ENCODE peak calls at places on chromosome 18, in four cellular contexts. U is OCI-LY7, Q is neural progenitor cell, G is PC-3. O is an unnamed sample.

GRCh38 chr18:5276947-5277346 is 18.6 kb downstream of the ZBTB14 start:
- DNase-seq in U (no peak), Q (peak), G (no peak), O (no peak)

GRCh38 chr18:46632401-46633089 is 24.5 kb downstream of the LOXHD1 start:
- DNase-seq in U (no peak), Q (no peak), G (peak), O (no peak)

GRCh38 chr18:52288403-52289004 is 51.5 kb upstream of the DCC start:
- DNase-seq in U (peak), Q (peak), G (peak), O (peak)

GRCh38 chr18:6203791-6204190 is 210.9 kb downstream of the L3MBTL4 start:
- DNase-seq in U (no peak), Q (no peak), G (no peak), O (no peak)

GRCh38 chr18:28112056-28112470 is 64.9 kb downstream of the CDH2 start:
- DNase-seq in U (no peak), Q (no peak), G (peak), O (peak)

GRCh38 chr18:56803076-56803475 is 151.9 kb downstream of the WDR7 start:
- DNase-seq in U (no peak), Q (no peak), G (no peak), O (no peak)

GRCh38 chr18:49494660-49495059 is 7.6 kb upstream of the C18orf32 start:
- DNase-seq in U (no peak), Q (no peak), G (no peak), O (no peak)

GRCh38 chr18:53698907-53699306 is 525.6 kb downstream of the MBD2 start:
- DNase-seq in U (peak), Q (peak), G (peak), O (peak)

GRCh38 chr18:74551936-74552555 is 17.7 kb downstream of the CNDP1 start:
- DNase-seq in U (peak), Q (peak), G (peak), O (peak)

GRCh38 chr18:56458770-56459450 is 179.5 kb downstream of the TXNL1 start:
- DNase-seq in U (no peak), Q (no peak), G (no peak), O (no peak)

GRCh38 chr18:48831802-48832201 is 119.0 kb downstream of the SMAD7 start:
- DNase-seq in U (no peak), Q (no peak), G (no peak), O (no peak)

GRCh38 chr18:52715961-52716360 is 376.0 kb downstream of the DCC start:
- DNase-seq in U (no peak), Q (no peak), G (no peak), O (no peak)

GRCh38 chr18:58054041-58054733 is 10.2 kb downstream of the NEDD4L start:
- DNase-seq in U (no peak), Q (peak), G (peak), O (peak)

GRCh38 chr18:48868468-48869466 is 82.0 kb downstream of the SMAD7 start:
- DNase-seq in U (peak), Q (no peak), G (peak), O (peak)

GRCh38 chr18:2547477-2548087 is 23.7 kb downstream of the METTL4 start:
- DNase-seq in U (peak), Q (peak), G (peak), O (peak)

GRCh38 chr18:31102020-31102684 is at the start of gene DSC2:
- DNase-seq in U (no peak), Q (peak), G (peak), O (peak)

GRCh38 chr18:4060427-4061281 is 394.5 kb downstream of the DLGAP1 start:
- DNase-seq in U (peak), Q (no peak), G (no peak), O (no peak)

GRCh38 chr18:23200751-23201150 is 65.5 kb downstream of the CABLES1 start:
- DNase-seq in U (no peak), Q (peak), G (no peak), O (no peak)

GRCh38 chr18:55998071-55998522 is 410.1 kb upstream of the TCF4 start:
- DNase-seq in U (no peak), Q (peak), G (no peak), O (peak)

GRCh38 chr18:75827781-75828274 is 400.3 kb upstream of the SMIM21 start:
- DNase-seq in U (no peak), Q (no peak), G (no peak), O (peak)

GRCh38 chr18:75828379-75828778 is 400.9 kb upstream of the SMIM21 start:
- DNase-seq in U (no peak), Q (no peak), G (no peak), O (no peak)

GRCh38 chr18:75823376-75823950 is 396.0 kb upstream of the SMIM21 start:
- DNase-seq in U (no peak), Q (no peak), G (no peak), O (no peak)

GRCh38 chr18:75824661-75825060 is 397.2 kb upstream of the SMIM21 start:
- DNase-seq in U (no peak), Q (no peak), G (no peak), O (no peak)
- TF ChIP-seq CTCF in U (no peak), Q (no peak), G (no peak), O (no peak)

GRCh38 chr18:13451208-13451530 is 232.6 kb downstream of the LDLRAD4 start:
- DNase-seq in U (no peak), Q (no peak), G (no peak), O (no peak)
- TF ChIP-seq EZH2phosphoT487 in U (no peak), Q (no peak), G (no peak), O (no peak)

GRCh38 chr18:456361-456821 is 44.1 kb downstream of the COLEC12 start:
- DNase-seq in U (no peak), Q (no peak), G (no peak), O (peak)
- H2AFZ ChIP-seq in U (peak), Q (peak), G (no peak), O (no peak)

DNA sequence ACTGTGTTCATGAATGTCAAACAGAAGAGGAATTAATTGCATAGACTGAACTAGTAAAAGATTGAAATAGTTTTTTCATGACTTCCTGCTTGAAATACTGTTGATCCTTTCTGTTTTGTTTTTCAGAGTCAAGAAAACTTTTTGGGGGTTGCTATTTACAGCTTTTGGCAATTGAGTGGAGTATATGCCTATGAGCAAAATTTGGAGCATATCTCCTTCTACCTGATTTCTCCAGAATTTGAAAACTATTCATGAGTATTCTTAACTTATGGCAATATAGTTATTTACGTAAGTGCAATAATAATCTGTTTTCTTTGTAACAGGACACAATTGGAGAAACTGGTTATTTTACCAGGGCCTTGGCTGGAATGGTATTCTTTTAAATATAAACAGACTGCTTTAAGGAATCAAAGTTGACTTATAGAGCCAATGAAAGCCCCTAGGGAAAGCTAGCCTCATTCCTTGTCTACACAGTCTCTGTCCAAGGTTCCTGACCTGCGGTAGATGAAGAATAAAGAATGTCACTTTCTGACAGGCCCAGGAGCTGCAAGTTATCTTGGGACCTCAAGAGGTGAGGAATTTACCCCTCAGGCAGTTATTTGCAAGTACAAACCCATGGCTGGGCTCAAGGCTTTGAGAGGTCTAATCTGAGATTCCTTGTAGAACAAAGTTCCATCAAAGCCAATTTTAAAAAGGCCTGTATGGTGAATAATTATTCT is 193.5 kb upstream of the NDUFV2 start:
- DNase-seq in U (peak), Q (no peak), G (no peak), O (no peak)
- TF ChIP-seq CTCF in U (no peak), Q (no peak), G (no peak), O (no peak)

DNA sequence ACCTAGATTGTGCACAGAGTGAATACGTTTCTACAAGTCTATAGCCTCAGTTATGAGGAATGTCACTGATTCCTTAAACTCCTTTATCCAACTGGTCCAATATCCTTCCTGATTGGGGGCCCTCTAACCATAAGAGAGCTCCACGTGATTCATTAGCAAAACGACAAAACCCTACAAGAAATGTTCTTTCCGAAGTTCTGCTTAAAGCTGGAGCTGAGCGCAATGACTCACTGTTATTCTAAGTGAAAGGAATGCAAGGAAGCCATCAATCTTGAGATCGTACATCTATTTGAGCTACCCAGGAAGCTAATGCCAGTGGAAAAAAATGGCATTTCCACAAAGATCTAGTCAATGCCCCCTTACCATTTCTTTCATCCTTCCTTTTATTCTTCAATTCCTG is 354.9 kb upstream of the CDH20 start:
- DNase-seq in U (no peak), Q (no peak), G (peak), O (peak)
- TF ChIP-seq EZH2phosphoT487 in U (no peak), Q (no peak), G (no peak), O (no peak)

DNA sequence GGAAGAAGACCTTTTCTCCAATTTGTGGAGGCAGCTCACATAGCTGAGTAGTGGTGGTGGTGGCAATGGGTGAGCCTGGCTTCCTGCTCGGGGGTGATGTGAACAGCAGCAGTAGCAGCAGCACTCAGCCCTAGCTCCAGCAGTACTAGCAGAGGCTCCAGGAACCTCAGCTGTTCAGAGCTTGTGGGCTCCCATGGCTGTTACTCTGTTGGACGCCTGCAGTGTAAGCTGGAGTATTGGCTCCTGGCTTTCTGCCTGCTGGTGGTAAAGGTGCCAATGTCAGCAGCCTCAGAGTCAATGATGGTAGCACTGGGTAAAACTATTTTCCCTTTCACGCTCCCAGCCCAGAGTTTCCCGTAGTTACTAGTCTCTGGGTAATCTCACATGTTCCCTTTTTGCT is 3.1 kb upstream of the SEH1L start:
- DNase-seq in U (peak), Q (no peak), G (no peak), O (no peak)
- H2AFZ ChIP-seq in U (no peak), Q (no peak), G (no peak), O (no peak)